ENCODE peak calls at places on chromosomes 4 and X, in eight cellular contexts. A is cardiac muscle cell, V is uterus, J is substantia nigra, R is SJSA1, G is K562, P is fibroblast of lung, C is PC-3. D is an unnamed sample.

GRCh38 chr4:112938461-112939058 is 110.9 kb upstream of the ANK2 start:
- DNase-seq in C (peak; percentile 60), P (peak; percentile 37), V (no peak), A (peak; percentile 19), J (no peak), G (no peak), R (no peak), D (no peak)

GRCh38 chrX:2318371-2318770 is 182.4 kb downstream of the DHRSX start:
- DNase-seq in G (no peak), P (no peak), C (no peak), J (no peak), V (no peak), R (no peak), A (no peak), D (no peak)

GRCh38 chr4:15758294-15758693 is 19.8 kb upstream of the CD38 start:
- DNase-seq in R (no peak), P (no peak), V (no peak), G (no peak), C (no peak), J (no peak), A (no peak), D (no peak)

GRCh38 chrX:41435708-41436107 is 11.4 kb upstream of the NYX start:
- DNase-seq in C (no peak), R (no peak), P (no peak), A (no peak), G (no peak), V (no peak), J (no peak), D (no peak)

GRCh38 chrX:38055170-38055847 is 49.0 kb downstream of the SYTL5 start:
- DNase-seq in J (no peak), R (no peak), P (peak; percentile 79), A (no peak), V (no peak), C (peak; percentile 73), G (no peak), D (no peak)

GRCh38 chr4:112563431-112564200 is 47.6 kb upstream of the NEUROG2 start:
- DNase-seq in A (no peak), R (no peak), C (no peak), J (no peak), V (no peak), G (no peak), P (no peak), D (no peak)

GRCh38 chr4:7552466-7552865 is 117.7 kb upstream of the PSAPL1 start:
- DNase-seq in G (no peak), R (no peak), A (no peak), P (no peak), C (no peak), V (no peak), J (no peak), D (no peak)

GRCh38 chr4:1851575-1852415 is 4.2 kb downstream of the LETM1 start:
- DNase-seq in C (no peak), R (no peak), V (no peak), A (no peak), J (no peak), G (peak; percentile 27), P (peak; percentile 27), D (no peak)

GRCh38 chrX:319579-320125 is 1.1 kb upstream of the GTPBP6 start:
- DNase-seq in V (peak; percentile 40), P (no peak), R (peak; percentile 37), G (no peak), A (no peak), J (no peak), C (no peak), D (no peak)

GRCh38 chr4:65337371-65337770 is 332.9 kb downstream of the EPHA5 start:
- DNase-seq in C (no peak), J (no peak), G (no peak), R (no peak), A (no peak), V (no peak), P (no peak), D (no peak)

GRCh38 chrX:24350217-24350616 is 10.2 kb upstream of the SUPT20HL1 start:
- DNase-seq in V (no peak), C (no peak), R (no peak), G (no peak), A (no peak), P (no peak), J (no peak), D (no peak)

GRCh38 chr4:113394730-113395530 is 345.5 kb downstream of the ANK2 start:
- DNase-seq in A (peak; percentile 90), C (peak; percentile 92), P (peak; percentile 76), V (peak; percentile 35), J (peak; percentile 30), R (peak; percentile 48), G (peak; percentile 52), D (no peak)

GRCh38 chrX:429266-429825 is 42.6 kb upstream of the PPP2R3B start:
- DNase-seq in R (no peak), G (no peak), A (no peak), J (no peak), P (no peak), C (no peak), V (no peak), D (no peak)

GRCh38 chrX:37454537-37455285 is 105.5 kb downstream of the PRRG1 start:
- DNase-seq in R (no peak), G (no peak), P (peak; percentile 76), V (no peak), C (peak; percentile 89), J (no peak), A (no peak), D (peak; percentile 10)

GRCh38 chr4:145679991-145680455 is at the start of gene C4orf51:
- DNase-seq in A (peak; percentile 52), V (no peak), J (no peak), C (peak; percentile 36), G (no peak), R (no peak), P (peak; percentile 87), D (peak; percentile 45)

GRCh38 chrX:129781134-129782014 is 1.6 kb downstream of the SASH3 start:
- DNase-seq in P (no peak), G (no peak), R (no peak), V (no peak), J (no peak), A (no peak), C (no peak), D (no peak)

GRCh38 chrX:151703487-151703886 is 8.2 kb downstream of the PRRG3 start:
- DNase-seq in C (no peak), G (no peak), A (peak; percentile 56), V (peak; percentile 44), P (peak; percentile 29), R (no peak), J (no peak), D (no peak)

GRCh38 chrX:88746925-88747324 is at the start of gene CPXCR1:
- DNase-seq in C (no peak), P (no peak), A (no peak), G (no peak), V (no peak), R (no peak), J (no peak), D (no peak)

GRCh38 chr4:79413032-79413431 is 5.0 kb upstream of the GK2 start:
- DNase-seq in G (no peak), J (no peak), R (no peak), A (no peak), P (no peak), V (no peak), C (no peak), D (no peak)

GRCh38 chrX:8189096-8189830 is 18.2 kb upstream of the VCX2 start:
- DNase-seq in P (no peak), A (no peak), J (no peak), R (no peak), C (no peak), V (no peak), G (no peak), D (no peak)

GRCh38 chr4:107760281-107760947 is 40.4 kb upstream of the PAPSS1 start:
- DNase-seq in J (no peak), R (no peak), V (no peak), C (peak; percentile 47), P (no peak), A (peak; percentile 16), G (no peak), D (no peak)

GRCh38 chr4:148831945-148832344 is 389.7 kb upstream of the NR3C2 start:
- DNase-seq in P (peak; percentile 91), G (no peak), C (peak; percentile 81), A (no peak), R (no peak), J (no peak), V (no peak), D (peak; percentile 83)

GRCh38 chr4:148834804-148835598 is 392.8 kb upstream of the NR3C2 start:
- DNase-seq in C (peak; percentile 47), V (no peak), P (peak; percentile 11), J (no peak), R (no peak), A (peak; percentile 84), G (no peak), D (peak; percentile 45)
- H3K27ac ChIP-seq in C (peak overlapping the region; percentile 71), V (no peak overlapping the region), P (peak overlapping the region; percentile 26), J (no peak overlapping the region), R (no peak overlapping the region), A (peak overlapping the region; percentile 16), G (no peak overlapping the region), D (peak overlapping the region; percentile 85)

GRCh38 chrX:118116308-118117068 is at the start of gene KLHL13:
- DNase-seq in R (peak; percentile 67), J (peak; percentile 24), G (peak; percentile 78), C (peak; percentile 33), V (peak; percentile 48), P (peak; percentile 41), A (peak; percentile 64), D (no peak)

GRCh38 chrX:118117069-118117405 is 427 bp upstream of the KLHL13 start:
- DNase-seq in A (no peak), G (no peak), V (no peak), P (no peak), J (peak; percentile 24), R (no peak), C (peak; percentile 10), D (no peak)

DNA sequence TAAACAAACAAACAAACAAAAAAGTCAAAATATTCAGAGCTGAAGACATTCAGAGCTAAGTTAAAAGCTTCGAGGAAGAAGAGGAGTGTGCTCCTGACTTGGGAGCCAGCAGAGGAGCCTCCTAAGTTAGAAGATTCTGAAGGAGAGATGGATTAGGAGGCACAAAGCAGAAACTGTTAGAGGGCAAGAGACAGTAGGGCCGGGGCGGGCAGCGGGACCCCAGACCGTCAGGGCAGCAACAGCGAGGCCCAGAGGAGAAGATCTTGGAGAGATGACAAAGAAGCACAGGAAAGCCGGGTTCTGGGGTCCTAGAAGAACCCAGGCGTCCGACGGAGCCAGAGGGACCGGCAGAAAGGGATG is 682 bp downstream of the KLHL13 start:
- DNase-seq in C (no peak), R (no peak), V (no peak), P (no peak), J (no peak), G (no peak), A (no peak), D (no peak)
- H3K27ac ChIP-seq in C (no peak overlapping the region), R (peak overlapping the region; percentile 45), V (peak overlapping the region; percentile 89), P (peak overlapping the region; percentile 45), J (no peak overlapping the region), G (no peak overlapping the region), A (no peak overlapping the region), D (no peak overlapping the region)

GRCh38 chrX:52983526-52983925 is 25.2 kb upstream of the FAM156A start:
- DNase-seq in J (no peak), C (no peak), V (no peak), G (no peak), A (no peak), P (peak; percentile 55), R (no peak), D (no peak)
- H3K27ac ChIP-seq in J (no peak overlapping the region), C (no peak overlapping the region), V (peak overlapping the region; percentile 72), G (no peak overlapping the region), A (peak overlapping the region; percentile 15), P (peak overlapping the region; percentile 57), R (peak overlapping the region; percentile 37), D (no peak overlapping the region)

GRCh38 chrX:143027262-143027661 is 1.5 kb downstream of the SPANXN4 start:
- DNase-seq in A (no peak), G (no peak), C (no peak), V (no peak), P (no peak), J (no peak), R (no peak), D (no peak)

GRCh38 chrX:143025628-143026027 is at the start of gene SPANXN4:
- DNase-seq in V (no peak), P (no peak), C (no peak), J (no peak), R (no peak), A (no peak), G (no peak), D (no peak)
- H3K27ac ChIP-seq in V (no peak within 1 kb of the TSS), P (no peak within 1 kb of the TSS), C (no peak within 1 kb of the TSS), J (no peak within 1 kb of the TSS), R (no peak within 1 kb of the TSS), A (no peak within 1 kb of the TSS), G (no peak within 1 kb of the TSS), D (no peak within 1 kb of the TSS)

D was measured in epithelial cell of prostate.